ENCODE peak calls at places on chromosome 6, in six cellular contexts. J is neuronal stem cell, M is mesenchymal stem cell, G is IMR-90, L is H1, Z is trophoblast cell. Y is an unnamed sample.

GRCh38 chr6:132695773-132696172 is 18.1 kb downstream of the VNN1 start:
- DNase-seq in J (no peak), M (no peak), G (no peak), L (no peak), Z (no peak), Y (no peak)

GRCh38 chr6:158817298-158818007 is 1.7 kb downstream of the EZR start:
- DNase-seq in J (no peak), M (peak), G (peak), L (no peak), Z (peak), Y (peak)

GRCh38 chr6:134537146-134537555 is 219.2 kb upstream of the SGK1 start:
- DNase-seq in J (no peak), M (peak), G (peak), L (no peak), Z (peak), Y (peak)

GRCh38 chr6:139028658-139029469 is at the start of gene ABRACL:
- DNase-seq in J (peak), M (peak), G (peak), L (peak), Z (peak), Y (peak)

GRCh38 chr6:142045380-142046270 is 87.1 kb upstream of the GJE1 start:
- DNase-seq in J (no peak), M (peak), G (peak), L (no peak), Z (peak), Y (no peak)

GRCh38 chr6:33248643-33248931 is 23.1 kb downstream of the VPS52 start:
- DNase-seq in J (no peak), M (peak), G (no peak), L (no peak), Z (no peak), Y (no peak)

GRCh38 chr6:12280458-12280857 is 9.7 kb upstream of the EDN1 start:
- DNase-seq in J (no peak), M (peak), G (peak), L (no peak), Z (peak), Y (no peak)

GRCh38 chr6:15507746-15508145 is 155.1 kb downstream of the DTNBP1 start:
- DNase-seq in J (no peak), M (no peak), G (no peak), L (no peak), Z (peak), Y (no peak)

GRCh38 chr6:111631930-111632460 is 26.3 kb upstream of the TRAF3IP2 start:
- DNase-seq in J (no peak), M (no peak), G (no peak), L (peak), Z (no peak), Y (peak)

GRCh38 chr6:33147807-33148666 is 44.2 kb downstream of the COL11A2 start:
- DNase-seq in J (peak), M (peak), G (peak), L (no peak), Z (peak), Y (peak)

GRCh38 chr6:77332915-77333623 is 130.2 kb downstream of the HTR1B start:
- DNase-seq in J (no peak), M (no peak), G (no peak), L (no peak), Z (no peak), Y (no peak)

GRCh38 chr6:10412165-10412947 is 2.5 kb downstream of the TFAP2A start:
- DNase-seq in J (no peak), M (peak), G (peak), L (peak), Z (peak), Y (peak)

GRCh38 chr6:4381379-4381778 is 246.0 kb upstream of the ECI2 start:
- DNase-seq in J (no peak), M (peak), G (peak), L (no peak), Z (no peak), Y (no peak)

GRCh38 chr6:157182503-157183254 is 140.6 kb downstream of the TMEM242 start:
- DNase-seq in J (no peak), M (no peak), G (no peak), L (no peak), Z (peak), Y (no peak)

GRCh38 chr6:157988700-157989063 is 7.0 kb downstream of the SYNJ2 start:
- DNase-seq in J (no peak), M (no peak), G (no peak), L (no peak), Z (no peak), Y (no peak)

DNA sequence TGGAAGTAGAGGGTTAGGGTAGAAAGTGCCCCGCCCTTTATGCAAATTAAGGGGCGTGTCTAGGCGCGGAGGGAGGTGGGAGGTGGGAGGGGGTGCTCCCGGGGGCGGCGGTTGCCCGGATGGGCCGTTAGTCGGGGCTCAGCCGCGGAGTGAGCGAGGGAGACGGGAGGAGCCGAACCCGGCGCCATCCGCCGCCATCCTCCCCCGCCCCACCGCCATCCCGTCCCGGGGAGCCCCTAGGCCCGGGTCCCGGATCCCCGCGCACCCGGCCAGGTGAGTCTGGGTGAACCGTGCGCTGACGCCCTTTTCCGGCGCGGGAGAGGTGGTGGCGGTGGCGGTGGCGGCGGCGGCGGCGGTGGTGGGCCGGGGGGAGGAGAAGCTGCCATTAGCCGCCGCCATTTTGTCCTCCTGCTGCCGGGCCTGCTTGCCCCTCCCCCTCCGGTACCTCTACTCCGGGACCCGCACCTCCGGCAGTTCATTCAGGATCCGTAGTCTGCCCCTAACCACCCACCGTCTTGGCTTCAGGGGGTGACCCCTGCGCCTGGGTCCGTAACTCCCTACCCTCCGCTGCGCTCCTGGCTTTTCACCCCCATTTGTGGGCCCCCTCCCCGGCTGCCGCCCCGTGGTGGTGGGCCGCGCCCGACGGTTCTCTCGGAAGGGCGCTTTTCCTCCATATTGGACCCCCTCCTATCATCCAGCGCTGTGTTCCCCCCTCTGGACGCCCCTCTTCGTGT is at the start of gene PRRC2A:
- DNase-seq in J (no peak), M (no peak), G (peak), L (peak), Z (peak), Y (peak)
- H2BK120ac ChIP-seq in J (peak), M (peak), G (peak), L (peak), Z (peak), Y (peak)

GRCh38 chr6:31272856-31273626 is 1.1 kb upstream of the HLA-C start:
- DNase-seq in J (no peak), M (no peak), G (no peak), L (no peak), Z (no peak), Y (peak)
- H3K4me3 ChIP-seq in J (no peak), M (peak), G (no peak), L (no peak), Z (no peak), Y (no peak)

DNA sequence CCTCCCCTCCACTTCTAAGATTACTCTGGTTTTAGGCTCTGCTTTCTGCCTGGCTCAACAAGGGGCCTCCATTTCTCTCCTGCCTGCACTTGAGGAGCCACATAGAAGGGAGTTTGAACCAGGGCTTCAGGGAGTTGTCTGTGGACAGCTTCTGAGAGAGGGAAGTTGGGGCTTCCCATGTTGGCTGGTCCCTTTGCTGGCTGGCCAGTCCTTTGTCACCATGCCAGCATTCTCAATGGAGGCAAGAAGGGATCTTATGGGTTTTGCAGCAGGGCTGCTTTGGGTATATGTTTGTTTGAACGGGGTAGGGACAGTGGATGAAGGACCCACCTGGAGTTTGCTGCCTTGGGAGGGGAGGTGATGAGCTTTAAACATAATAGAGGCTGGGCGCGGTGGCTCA is 124.9 kb downstream of the CARMIL1 start:
- DNase-seq in J (no peak), M (no peak), G (no peak), L (no peak), Z (no peak), Y (no peak)
- H3K27ac ChIP-seq in J (no peak), M (no peak), G (no peak), L (no peak), Z (no peak), Y (no peak)

DNA sequence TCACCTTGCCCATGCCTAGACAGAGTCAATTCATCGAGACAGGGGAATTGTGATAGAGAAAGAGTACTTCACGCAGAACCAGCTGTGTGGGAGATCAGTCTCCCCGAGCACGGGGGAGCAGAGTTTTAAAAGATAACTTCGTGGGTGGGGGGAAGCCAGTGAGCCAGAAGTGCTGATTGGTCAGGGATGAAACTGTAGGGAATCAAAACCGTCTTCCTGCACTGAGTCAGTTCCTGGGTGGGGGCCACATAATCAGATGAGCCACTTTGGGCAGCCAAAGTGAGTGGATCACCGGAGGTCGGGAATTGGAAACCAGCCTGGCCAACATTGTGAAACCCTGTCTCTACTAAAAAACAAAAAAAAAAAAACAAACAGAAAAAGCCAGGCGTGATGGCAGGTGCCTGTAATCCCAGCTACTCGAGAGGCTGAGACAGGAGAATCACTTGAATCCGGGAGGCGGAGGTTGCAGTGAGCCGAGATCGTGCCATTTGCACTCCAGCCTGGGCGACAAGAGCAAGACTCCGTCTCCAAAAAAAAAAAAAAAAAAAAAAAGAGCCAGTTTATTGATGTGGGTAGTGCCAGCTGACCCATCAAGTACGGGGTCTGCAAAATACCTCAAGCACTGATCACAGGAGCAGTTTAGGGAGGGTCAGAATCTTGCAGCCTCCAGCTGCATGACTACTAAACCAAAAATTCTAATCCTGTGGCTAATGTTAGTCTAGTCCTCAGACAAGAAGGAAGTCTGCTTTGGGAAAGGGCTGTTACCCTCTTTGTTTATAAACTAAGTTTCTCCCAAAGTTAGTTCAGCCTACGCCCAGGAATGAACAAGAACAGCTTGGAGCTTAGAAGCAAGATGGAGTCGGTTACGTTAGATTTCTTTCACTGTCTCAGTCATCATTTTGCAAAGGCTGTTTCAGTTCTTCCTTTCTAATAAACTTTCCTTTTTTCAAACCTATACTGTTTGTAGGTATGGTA is 3.9 kb upstream of the TRIM39 start:
- DNase-seq in J (no peak), M (peak), G (peak), L (no peak), Z (peak), Y (peak)
- H2BK120ac ChIP-seq in J (no peak), M (no peak), G (no peak), L (no peak), Z (no peak), Y (no peak)

GRCh38 chr6:13931797-13932402 is 7.1 kb downstream of the RNF182 start:
- DNase-seq in J (no peak), M (no peak), G (no peak), L (no peak), Z (no peak), Y (no peak)

GRCh38 chr6:13935190-13935880 is 10.6 kb downstream of the RNF182 start:
- DNase-seq in J (no peak), M (no peak), G (no peak), L (no peak), Z (no peak), Y (no peak)

GRCh38 chr6:13929196-13929595 is 4.4 kb downstream of the RNF182 start:
- DNase-seq in J (no peak), M (no peak), G (no peak), L (no peak), Z (no peak), Y (no peak)

GRCh38 chr6:13932785-13933184 is 8.0 kb downstream of the RNF182 start:
- DNase-seq in J (no peak), M (no peak), G (no peak), L (no peak), Z (no peak), Y (no peak)

GRCh38 chr6:13934721-13935120 is 10.0 kb downstream of the RNF182 start:
- DNase-seq in J (no peak), M (no peak), G (no peak), L (no peak), Z (no peak), Y (no peak)
- H3K4me3 ChIP-seq in J (no peak), M (no peak), G (no peak), L (no peak), Z (no peak), Y (no peak)